ENCODE peak calls at places on chromosomes 7 and 10, in six cellular contexts. R is mucosa of descending colon, Q is WTC11, O is tibial artery, M is HCT116, T is fibroblast of lung. B is an unnamed sample.

GRCh38 chr10:9800011-9800410 is 1217.7 kb upstream of the CELF2 start:
- DNase-seq in R (no peak), Q (no peak), O (no peak), M (no peak), T (no peak), B (no peak)

GRCh38 chr7:42611529-42611928 is 300.3 kb downstream of the C7orf25 start:
- DNase-seq in R (no peak), Q (no peak), O (no peak), M (no peak), T (no peak), B (no peak)

GRCh38 chr10:68046642-68047041 is 28.4 kb downstream of the HERC4 start:
- DNase-seq in R (no peak), Q (no peak), O (no peak), M (no peak), T (no peak), B (no peak)

GRCh38 chr10:87590705-87591588 is 68.7 kb upstream of the PAPSS2 start:
- DNase-seq in R (no peak), Q (no peak), O (no peak), M (no peak), T (no peak), B (no peak)

GRCh38 chr7:78333530-78333929 is 535.0 kb downstream of the PHTF2 start:
- DNase-seq in R (no peak), Q (no peak), O (no peak), M (no peak), T (no peak), B (no peak)

GRCh38 chr10:110746254-110746826 is 102.2 kb downstream of the RBM20 start:
- DNase-seq in R (peak; percentile 82), Q (peak; percentile 67), O (peak; percentile 58), M (peak; percentile 63), T (peak; percentile 56), B (peak; percentile 46)

GRCh38 chr7:100822236-100823139 is 4.8 kb downstream of the EPHB4 start:
- DNase-seq in R (no peak), Q (no peak), O (no peak), M (no peak), T (no peak), B (peak; percentile 8)

GRCh38 chr10:50937230-50937907 is 51.9 kb upstream of the A1CF start:
- DNase-seq in R (peak; percentile 48), Q (no peak), O (no peak), M (peak; percentile 39), T (peak; percentile 26), B (no peak)

GRCh38 chr10:21212275-21212674 is 313.2 kb downstream of the SKIDA1 start:
- DNase-seq in R (no peak), Q (no peak), O (no peak), M (no peak), T (no peak), B (no peak)

GRCh38 chr7:102439963-102440795 is 6.8 kb downstream of the ORAI2 start:
- DNase-seq in R (no peak), Q (peak; percentile 38), O (no peak), M (peak; percentile 79), T (peak; percentile 84), B (no peak)

GRCh38 chr7:22333680-22334141 is 23.2 kb downstream of the RAPGEF5 start:
- DNase-seq in R (peak; percentile 37), Q (no peak), O (no peak), M (no peak), T (no peak), B (no peak)
- TF ChIP-seq CTCF in R (no peak), Q (no peak), O (no peak), M (no peak), T (no peak), B (no peak)

GRCh38 chr7:138726288-138726687 is 25.1 kb upstream of the SVOPL start:
- DNase-seq in R (peak; percentile 5), Q (peak; percentile 38), O (no peak), M (no peak), T (no peak), B (no peak)
- TF ChIP-seq CTCF in R (no peak), Q (no peak), O (no peak), M (no peak), T (no peak), B (peak; percentile 7)

GRCh38 chr7:44218418-44219201 is 17.8 kb downstream of the YKT6 start:
- DNase-seq in R (no peak), Q (peak; percentile 81), O (no peak), M (no peak), T (peak; percentile 10), B (no peak)
- TF ChIP-seq CTCF in R (no peak), Q (no peak), O (no peak), M (no peak), T (no peak), B (no peak)

GRCh38 chr7:92848854-92849745 is 12.7 kb upstream of the CDK6 start:
- DNase-seq in R (peak; percentile 43), Q (no peak), O (no peak), M (no peak), T (peak; percentile 39), B (no peak)
- TF ChIP-seq CTCF in R (no peak), Q (no peak), O (no peak), M (no peak), T (no peak), B (no peak)

GRCh38 chr10:28043941-28044340 is 45.1 kb upstream of the ODAD2 start:
- DNase-seq in R (no peak), Q (no peak), O (no peak), M (no peak), T (no peak), B (no peak)

GRCh38 chr10:28049286-28049685 is 50.4 kb upstream of the ODAD2 start:
- DNase-seq in R (no peak), Q (no peak), O (no peak), M (no peak), T (no peak), B (no peak)

GRCh38 chr10:28046579-28046978 is 47.7 kb upstream of the ODAD2 start:
- DNase-seq in R (no peak), Q (no peak), O (no peak), M (no peak), T (no peak), B (no peak)

GRCh38 chr10:28047061-28047460 is 48.2 kb upstream of the ODAD2 start:
- DNase-seq in R (no peak), Q (no peak), O (no peak), M (no peak), T (peak; percentile 41), B (no peak)
- TF ChIP-seq CTCF in R (no peak), Q (no peak), O (no peak), M (no peak), T (no peak), B (no peak)

DNA sequence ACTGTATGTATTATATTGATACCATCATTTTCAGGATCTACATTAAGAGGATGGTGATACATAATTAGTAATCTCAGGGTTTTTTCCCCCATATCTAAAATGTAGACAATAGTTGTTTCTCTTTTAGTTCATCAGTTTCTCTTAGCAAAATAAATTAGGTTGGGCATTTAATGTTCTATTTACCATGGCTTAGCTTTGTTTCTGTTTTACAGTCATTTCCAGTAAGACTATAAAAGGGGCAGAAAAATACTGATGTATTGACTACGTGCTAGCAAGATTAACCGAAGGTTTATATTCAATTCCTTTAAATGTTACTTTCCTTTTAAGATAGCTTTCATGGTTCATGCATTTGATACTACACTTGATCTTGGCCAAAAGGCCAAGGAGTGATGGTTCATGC is 26.2 kb downstream of the SUV39H2 start:
- DNase-seq in R (no peak), Q (no peak), O (no peak), M (no peak), T (no peak), B (no peak)
- TF ChIP-seq CTCF in R (no peak), Q (no peak), O (no peak), M (no peak), T (no peak), B (no peak)

B was measured in GM13977.